ENCODE peak calls at places on chromosomes 3 and 15, in seven cellular contexts. One of them, this sample, is unnamed.

GRCh38 chr3:64259646-64260045 is 34.4 kb upstream of the PRICKLE2 start:
- DNase-seq in omental fat pad: no peak
- DNase-seq in HEK293T: no peak
- DNase-seq in astrocyte: peak
- DNase-seq in neural crest cell: no peak
- DNase-seq in RPMI7951: peak
- DNase-seq in activated B cell treated with CpG ODN at 0.5 μM for 24 hours: no peak
- DNase-seq in this sample: no peak

GRCh38 chr15:67839358-67839928 is 402 bp downstream of the RNU6-1 start:
- DNase-seq in omental fat pad: no peak
- DNase-seq in HEK293T: peak
- DNase-seq in astrocyte: peak
- DNase-seq in neural crest cell: no peak
- DNase-seq in RPMI7951: peak
- DNase-seq in activated B cell treated with CpG ODN at 0.5 μM for 24 hours: peak
- DNase-seq in this sample: peak

GRCh38 chr3:128427872-128428822 is 38.5 kb downstream of the DNAJB8 start:
- DNase-seq in omental fat pad: no peak
- DNase-seq in HEK293T: no peak
- DNase-seq in astrocyte: no peak
- DNase-seq in neural crest cell: no peak
- DNase-seq in RPMI7951: no peak
- DNase-seq in activated B cell treated with CpG ODN at 0.5 μM for 24 hours: no peak
- DNase-seq in this sample: no peak

GRCh38 chr3:143901105-143901504 is 52.8 kb upstream of the SLC9A9 start:
- DNase-seq in omental fat pad: no peak
- DNase-seq in HEK293T: no peak
- DNase-seq in astrocyte: peak
- DNase-seq in neural crest cell: no peak
- DNase-seq in RPMI7951: peak
- DNase-seq in activated B cell treated with CpG ODN at 0.5 μM for 24 hours: no peak
- DNase-seq in this sample: no peak

GRCh38 chr3:32077260-32078084 is 28.9 kb upstream of the GPD1L start:
- DNase-seq in omental fat pad: no peak
- DNase-seq in HEK293T: no peak
- DNase-seq in astrocyte: no peak
- DNase-seq in neural crest cell: no peak
- DNase-seq in RPMI7951: no peak
- DNase-seq in activated B cell treated with CpG ODN at 0.5 μM for 24 hours: no peak
- DNase-seq in this sample: no peak

GRCh38 chr3:193040836-193041672 is 123.4 kb upstream of the MB21D2 start:
- DNase-seq in omental fat pad: no peak
- DNase-seq in HEK293T: no peak
- DNase-seq in astrocyte: peak
- DNase-seq in neural crest cell: no peak
- DNase-seq in RPMI7951: peak
- DNase-seq in activated B cell treated with CpG ODN at 0.5 μM for 24 hours: no peak
- DNase-seq in this sample: peak

GRCh38 chr3:52280046-52280445 is 1.6 kb upstream of the WDR82 start:
- DNase-seq in omental fat pad: no peak
- DNase-seq in HEK293T: no peak
- DNase-seq in astrocyte: peak
- DNase-seq in neural crest cell: no peak
- DNase-seq in RPMI7951: peak
- DNase-seq in activated B cell treated with CpG ODN at 0.5 μM for 24 hours: no peak
- DNase-seq in this sample: no peak

GRCh38 chr3:150101016-150101415 is 130.3 kb upstream of the PFN2 start:
- DNase-seq in omental fat pad: no peak
- DNase-seq in HEK293T: no peak
- DNase-seq in astrocyte: no peak
- DNase-seq in neural crest cell: no peak
- DNase-seq in RPMI7951: no peak
- DNase-seq in activated B cell treated with CpG ODN at 0.5 μM for 24 hours: no peak
- DNase-seq in this sample: no peak

GRCh38 chr3:122183521-122183892 is at the start of gene CASR:
- DNase-seq in omental fat pad: no peak
- DNase-seq in HEK293T: no peak
- DNase-seq in astrocyte: no peak
- DNase-seq in neural crest cell: no peak
- DNase-seq in RPMI7951: no peak
- DNase-seq in activated B cell treated with CpG ODN at 0.5 μM for 24 hours: peak
- DNase-seq in this sample: no peak

GRCh38 chr3:27544372-27544865 is 60.2 kb upstream of the SLC4A7 start:
- DNase-seq in omental fat pad: no peak
- DNase-seq in HEK293T: no peak
- DNase-seq in astrocyte: peak
- DNase-seq in neural crest cell: no peak
- DNase-seq in RPMI7951: peak
- DNase-seq in activated B cell treated with CpG ODN at 0.5 μM for 24 hours: no peak
- DNase-seq in this sample: no peak

GRCh38 chr3:33919312-33919711 is 120.9 kb downstream of the PDCD6IP start:
- DNase-seq in omental fat pad: no peak
- DNase-seq in HEK293T: no peak
- DNase-seq in astrocyte: no peak
- DNase-seq in neural crest cell: no peak
- DNase-seq in RPMI7951: peak
- DNase-seq in activated B cell treated with CpG ODN at 0.5 μM for 24 hours: no peak
- DNase-seq in this sample: no peak

GRCh38 chr3:183895296-183895695 is 10.6 kb upstream of the PARL start:
- DNase-seq in omental fat pad: no peak
- DNase-seq in HEK293T: peak
- DNase-seq in astrocyte: peak
- DNase-seq in neural crest cell: no peak
- DNase-seq in RPMI7951: peak
- DNase-seq in activated B cell treated with CpG ODN at 0.5 μM for 24 hours: no peak
- DNase-seq in this sample: peak

GRCh38 chr3:46500631-46501377 is 3.0 kb downstream of the RTP3 start:
- DNase-seq in omental fat pad: no peak
- DNase-seq in HEK293T: no peak
- DNase-seq in astrocyte: peak
- DNase-seq in neural crest cell: no peak
- DNase-seq in RPMI7951: peak
- DNase-seq in activated B cell treated with CpG ODN at 0.5 μM for 24 hours: no peak
- DNase-seq in this sample: no peak

GRCh38 chr15:69957175-69957574 is 140.5 kb downstream of the TLE3 start:
- DNase-seq in omental fat pad: no peak
- DNase-seq in HEK293T: no peak
- DNase-seq in astrocyte: no peak
- DNase-seq in neural crest cell: no peak
- DNase-seq in RPMI7951: no peak
- DNase-seq in activated B cell treated with CpG ODN at 0.5 μM for 24 hours: no peak
- DNase-seq in this sample: no peak

This sample was measured in NCI-H460.